ENCODE peak calls at places on chromosomes 12 and 14, in four cellular contexts. One of them, this sample, is unnamed.

GRCh38 chr12:2309647-2310046 is 256.9 kb downstream of the CACNA1C start:
- DNase-seq in NCI-H2171: no peak
- DNase-seq in astrocyte of the spinal cord: no peak
- DNase-seq in right cardiac atrium: no peak
- DNase-seq in this sample: no peak

GRCh38 chr12:123891011-123891410 is 81.6 kb downstream of the CCDC92 start:
- DNase-seq in NCI-H2171: no peak
- DNase-seq in astrocyte of the spinal cord: no peak
- DNase-seq in right cardiac atrium: no peak
- DNase-seq in this sample: no peak

GRCh38 chr12:92535961-92536360 is 166.8 kb upstream of the PLEKHG7 start:
- DNase-seq in NCI-H2171: no peak
- DNase-seq in astrocyte of the spinal cord: no peak
- DNase-seq in right cardiac atrium: no peak
- DNase-seq in this sample: no peak

GRCh38 chr12:123097521-123098084 is 53.3 kb downstream of the PITPNM2 start:
- DNase-seq in NCI-H2171: peak
- DNase-seq in astrocyte of the spinal cord: no peak
- DNase-seq in right cardiac atrium: peak
- DNase-seq in this sample: peak

GRCh38 chr12:3319723-3320492 is 171.1 kb upstream of the PRMT8 start:
- DNase-seq in NCI-H2171: no peak
- DNase-seq in astrocyte of the spinal cord: no peak
- DNase-seq in right cardiac atrium: no peak
- DNase-seq in this sample: no peak

GRCh38 chr12:21697829-21698630 is 40.4 kb upstream of the LDHB start:
- DNase-seq in NCI-H2171: peak
- DNase-seq in astrocyte of the spinal cord: peak
- DNase-seq in right cardiac atrium: no peak
- DNase-seq in this sample: no peak

GRCh38 chr12:124721501-124722154 is 142.0 kb downstream of the SCARB1 start:
- DNase-seq in NCI-H2171: no peak
- DNase-seq in astrocyte of the spinal cord: no peak
- DNase-seq in right cardiac atrium: no peak
- DNase-seq in this sample: no peak

GRCh38 chr12:119308743-119309456 is 25.6 kb upstream of the CCDC60 start:
- DNase-seq in NCI-H2171: peak
- DNase-seq in astrocyte of the spinal cord: no peak
- DNase-seq in right cardiac atrium: peak
- DNase-seq in this sample: no peak

GRCh38 chr14:71734076-71734475 is 198.2 kb upstream of the RGS6 start:
- DNase-seq in NCI-H2171: no peak
- DNase-seq in astrocyte of the spinal cord: no peak
- DNase-seq in right cardiac atrium: no peak
- DNase-seq in this sample: no peak

GRCh38 chr12:123945441-123946151 is 27.0 kb downstream of the CCDC92 start:
- DNase-seq in NCI-H2171: no peak
- DNase-seq in astrocyte of the spinal cord: no peak
- DNase-seq in right cardiac atrium: no peak
- DNase-seq in this sample: no peak

GRCh38 chr12:19105468-19105867 is 24.1 kb upstream of the PLEKHA5 start:
- DNase-seq in NCI-H2171: no peak
- DNase-seq in astrocyte of the spinal cord: no peak
- DNase-seq in right cardiac atrium: no peak
- DNase-seq in this sample: no peak

GRCh38 chr12:75239987-75240386 is 30.3 kb upstream of the KCNC2 start:
- DNase-seq in NCI-H2171: no peak
- DNase-seq in astrocyte of the spinal cord: no peak
- DNase-seq in right cardiac atrium: no peak
- DNase-seq in this sample: no peak

GRCh38 chr12:23303220-23303619 is 646.2 kb downstream of the SOX5 start:
- DNase-seq in NCI-H2171: no peak
- DNase-seq in astrocyte of the spinal cord: no peak
- DNase-seq in right cardiac atrium: no peak
- DNase-seq in this sample: no peak

GRCh38 chr14:25121342-25122129 is 71.6 kb upstream of the STXBP6 start:
- DNase-seq in NCI-H2171: no peak
- DNase-seq in astrocyte of the spinal cord: peak
- DNase-seq in right cardiac atrium: peak
- DNase-seq in this sample: no peak

GRCh38 chr12:120646044-120646443 is 5.6 kb downstream of the CABP1 start:
- DNase-seq in NCI-H2171: no peak
- DNase-seq in astrocyte of the spinal cord: no peak
- DNase-seq in right cardiac atrium: no peak
- DNase-seq in this sample: no peak